ENCODE peak calls at places on chromosomes 5 and 9, in four cellular contexts. A is body of pancreas, M is stomach, W is Peyer's patch. T is an unnamed sample.

GRCh38 chr5:133870661-133871060 is 97.8 kb downstream of the C5orf15 start:
- DNase-seq in W (no peak), A (peak; percentile 14), M (no peak), T (no peak)

GRCh38 chr9:110276827-110277226 is 20.5 kb upstream of the TXN start:
- DNase-seq in M (no peak), W (no peak), A (no peak), T (no peak)

GRCh38 chr9:112757300-112757883 is 6.8 kb downstream of the SNX30 start:
- DNase-seq in A (no peak), M (no peak), W (no peak), T (no peak)

GRCh38 chr9:105148328-105149006 is 96.0 kb upstream of the SLC44A1 start:
- DNase-seq in W (no peak), A (no peak), M (no peak), T (no peak)

GRCh38 chr5:7250609-7251008 is 145.3 kb upstream of the ADCY2 start:
- DNase-seq in W (no peak), A (no peak), M (no peak), T (no peak)

GRCh38 chr9:133147412-133148271 is 16.1 kb downstream of the GBGT1 start:
- DNase-seq in M (peak; percentile 85), W (peak; percentile 81), A (peak; percentile 89), T (peak; percentile 87)

GRCh38 chr5:132180134-132180745 is 47.4 kb downstream of the P4HA2 start:
- DNase-seq in A (peak; percentile 34), M (no peak), W (no peak), T (no peak)

GRCh38 chr5:132766806-132767055 is 10.3 kb downstream of the SEPTIN8 start:
- DNase-seq in A (no peak), W (no peak), M (no peak), T (no peak)

GRCh38 chr9:92294297-92294676 is 790 bp upstream of the IARS1 start:
- DNase-seq in A (no peak), M (no peak), W (no peak), T (no peak)

GRCh38 chr9:71675129-71675856 is 93.0 kb downstream of the CEMIP2 start:
- DNase-seq in M (no peak), A (no peak), W (no peak), T (no peak)

GRCh38 chr9:135887585-135888050 is 19.7 kb downstream of the CAMSAP1 start:
- DNase-seq in A (no peak), M (peak; percentile 26), W (peak; percentile 61), T (peak; percentile 45)

GRCh38 chr5:73745806-73746205 is 119.8 kb downstream of the ARHGEF28 start:
- DNase-seq in A (no peak), W (no peak), M (no peak), T (no peak)

GRCh38 chr5:172910828-172911627 is 48.2 kb upstream of the RPL26L1 start:
- DNase-seq in W (peak; percentile 72), M (peak; percentile 55), A (peak; percentile 59), T (no peak)

GRCh38 chr5:53029608-53030007 is 40.5 kb downstream of the ITGA2 start:
- DNase-seq in A (no peak), W (no peak), M (no peak), T (no peak)

GRCh38 chr9:2243666-2244555 is 228.8 kb downstream of the SMARCA2 start:
- DNase-seq in A (no peak), W (no peak), M (no peak), T (no peak)

GRCh38 chr9:136342191-136343120 is 15.1 kb downstream of the GPSM1 start:
- DNase-seq in M (peak; percentile 92), W (peak; percentile 58), A (peak; percentile 95), T (peak; percentile 38)

GRCh38 chr5:103918668-103919367 is 356.2 kb upstream of the NUDT12 start:
- DNase-seq in W (no peak), M (no peak), A (no peak), T (no peak)

GRCh38 chr5:171409164-171410136 is 10.0 kb upstream of the FGF18 start:
- DNase-seq in M (no peak), W (no peak), A (no peak), T (no peak)

GRCh38 chr9:128565578-128565977 is 13.2 kb downstream of the SPTAN1 start:
- DNase-seq in A (no peak), W (no peak), M (no peak), T (no peak)

GRCh38 chr9:105425817-105426433 is 21.9 kb upstream of the FSD1L start:
- DNase-seq in W (no peak), M (no peak), A (no peak), T (no peak)

GRCh38 chr9:28915256-28915930 is 1342.1 kb upstream of the C9orf72 start:
- DNase-seq in M (peak; percentile 36), A (no peak), W (no peak), T (no peak)

GRCh38 chr9:98974994-98975712 is 31.4 kb downstream of the COL15A1 start:
- DNase-seq in W (peak; percentile 75), M (peak; percentile 93), A (peak; percentile 92), T (peak; percentile 58)

GRCh38 chr5:37248970-37249819 is at the start of gene CPLANE1:
- DNase-seq in W (peak; percentile 61), A (peak; percentile 85), M (peak; percentile 78), T (peak; percentile 39)

GRCh38 chr9:113238859-113239231 is 17.5 kb downstream of the SLC31A1 start:
- DNase-seq in W (no peak), A (no peak), M (no peak), T (no peak)

GRCh38 chr9:91978739-91979414 is 28.8 kb upstream of the ROR2 start:
- DNase-seq in M (peak; percentile 36), A (peak; percentile 7), W (no peak), T (no peak)

GRCh38 chr5:142973932-142974331 is 203.8 kb downstream of the ARHGAP26 start:
- DNase-seq in W (no peak), A (no peak), M (no peak), T (no peak)

GRCh38 chr5:135135530-135136201 is 101.6 kb upstream of the PITX1 start:
- DNase-seq in W (no peak), M (peak; percentile 63), A (no peak), T (no peak)

GRCh38 chr5:68994645-68995044 is 99.2 kb upstream of the SLC30A5 start:
- DNase-seq in M (no peak), A (no peak), W (no peak), T (no peak)

GRCh38 chr9:89738137-89738932 is 133.5 kb downstream of the GADD45G start:
- DNase-seq in W (no peak), M (no peak), A (no peak), T (no peak)

GRCh38 chr9:114953917-114954316 is 23.5 kb upstream of the TNFSF8 start:
- DNase-seq in W (no peak), M (no peak), A (no peak), T (no peak)

GRCh38 chr9:76137941-76138340 is 247.5 kb downstream of the PCSK5 start:
- DNase-seq in A (no peak), W (no peak), M (no peak), T (no peak)

GRCh38 chr9:114138537-114138936 is 16.8 kb upstream of the COL27A1 start:
- DNase-seq in W (no peak), M (no peak), A (peak; percentile 24), T (no peak)

GRCh38 chr9:131891578-131891977 is 151.7 kb upstream of the RAPGEF1 start:
- DNase-seq in A (no peak), M (no peak), W (no peak), T (no peak)

GRCh38 chr5:117955831-117956230 is 1032.5 kb downstream of the DTWD2 start:
- DNase-seq in W (no peak), M (no peak), A (no peak), T (no peak)

GRCh38 chr5:139110526-139111168 is 87.5 kb downstream of the SIL1 start:
- DNase-seq in M (no peak), A (no peak), W (no peak), T (no peak)
- H3K9me3 ChIP-seq in M (no peaks in the 10 kb centered on the region), A (no peaks in the 10 kb centered on the region), W (no peaks in the 10 kb centered on the region), T (no peaks in the 10 kb centered on the region)

GRCh38 chr9:130847306-130848217 is 12.5 kb downstream of the ABL1 start:
- DNase-seq in A (peak; percentile 43), W (no peak), M (peak; percentile 44), T (no peak)
- TF ChIP-seq CTCF in A (no peak), W (no peak), M (no peak), T (no peak)

DNA sequence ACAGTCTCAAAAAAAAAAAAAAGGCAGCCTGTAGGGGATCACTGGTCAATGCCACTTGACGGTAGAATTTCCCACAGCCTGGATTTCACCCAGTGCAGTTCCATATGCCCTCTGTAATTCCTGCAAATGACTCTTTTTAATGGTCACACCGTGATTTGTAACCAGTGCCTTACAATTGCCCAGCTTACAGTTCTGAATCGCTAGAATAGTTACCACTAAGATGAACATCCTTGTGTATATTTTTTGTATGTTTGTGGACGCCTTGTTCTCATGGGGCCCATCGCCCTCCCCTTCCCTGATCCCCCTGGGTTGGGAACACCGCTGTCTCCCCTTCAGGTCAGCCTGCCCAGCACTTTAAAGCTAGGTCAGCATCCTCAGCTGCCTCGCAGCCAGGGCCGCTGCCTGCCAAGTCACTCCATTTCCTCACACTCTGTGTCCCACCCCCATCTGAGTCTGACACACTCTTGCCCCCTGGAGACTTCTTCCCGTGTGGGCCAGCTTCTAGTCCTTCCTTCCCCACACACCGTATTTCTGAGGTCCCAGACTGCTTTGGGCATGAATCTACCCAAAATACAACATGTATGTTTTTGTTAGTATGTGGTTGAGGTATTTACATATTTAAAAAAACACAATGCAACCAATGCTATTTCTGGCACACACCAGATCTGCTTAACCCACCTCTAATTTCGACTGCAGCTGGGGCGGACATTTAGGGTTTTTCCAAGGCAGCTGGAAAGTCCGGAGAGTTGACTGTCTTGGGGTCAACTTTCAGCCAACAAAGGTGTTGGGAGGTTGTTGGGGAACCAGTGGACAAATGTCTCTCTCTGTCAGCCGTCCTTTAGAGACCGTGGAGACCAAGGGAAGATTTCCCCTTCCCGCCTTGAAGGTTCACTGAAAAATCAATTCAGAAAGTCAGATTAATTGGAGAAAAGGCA is 120.5 kb upstream of the NEK6 start:
- DNase-seq in W (peak; percentile 35), A (no peak), M (no peak), T (no peak)
- H3K27ac ChIP-seq in W (no peak overlapping the region), A (no peak overlapping the region), M (no peak overlapping the region), T (no peak overlapping the region)

GRCh38 chr5:178859625-178860521 is at the start of gene ZNF354B:
- DNase-seq in A (peak; percentile 94), W (peak; percentile 87), M (peak; percentile 93), T (peak; percentile 77)
- H3K9me3 ChIP-seq in A (no peaks in the 10 kb centered on the region), W (no peaks in the 10 kb centered on the region), M (no peaks in the 10 kb centered on the region), T (no peaks in the 10 kb centered on the region)

GRCh38 chr5:60843693-60844428 is at the start of gene ELOVL7:
- DNase-seq in W (no peak), M (peak; percentile 79), A (peak; percentile 93), T (no peak)

GRCh38 chr5:60841361-60841760 is 2.7 kb downstream of the ELOVL7 start:
- DNase-seq in W (no peak), A (no peak), M (no peak), T (no peak)

GRCh38 chr5:60846298-60846697 is 2.2 kb upstream of the ELOVL7 start:
- DNase-seq in M (no peak), W (no peak), A (no peak), T (no peak)

GRCh38 chr5:60842859-60843692 is 993 bp downstream of the ELOVL7 start:
- DNase-seq in M (no peak), W (no peak), A (peak; percentile 51), T (no peak)

DNA sequence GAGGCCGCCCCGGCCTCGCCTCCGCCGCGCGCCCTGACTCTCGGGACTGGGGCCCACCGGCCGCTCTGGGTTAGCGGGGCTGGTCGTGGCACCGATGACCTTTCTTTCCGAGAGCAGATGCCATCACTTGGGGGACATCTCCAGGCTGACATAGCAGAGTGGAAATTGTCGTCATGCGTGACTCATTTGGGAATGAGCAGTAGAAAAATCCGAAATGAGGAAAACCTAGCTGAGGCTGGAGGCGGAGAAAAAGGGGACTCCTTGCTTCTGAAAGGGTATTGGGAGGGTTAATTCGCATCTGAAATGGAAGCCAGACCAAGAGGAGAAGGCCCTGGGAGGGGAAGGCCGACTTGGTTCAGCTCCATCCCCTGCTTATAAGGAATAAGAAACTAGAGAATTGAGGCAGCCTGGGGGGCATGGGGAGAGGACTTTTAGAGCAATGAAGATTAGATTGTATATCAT is 391 bp upstream of the ELOVL7 start:
- DNase-seq in A (no peak), W (no peak), M (no peak), T (no peak)
- TF ChIP-seq CTCF in A (no peak), W (no peak), M (no peak), T (no peak)